ENCODE peak calls at places on chromosomes 13 and 19, in six cellular contexts. J, S, V, W, N and F are unnamed samples.

GRCh38 chr13:27172495-27172842 is 858 bp upstream of the USP12 start:
- DNase-seq in N (no peak), V (peak; percentile 18), W (peak; percentile 23), S (peak; percentile 87), J (peak; percentile 40), F (no peak)

GRCh38 chr13:44921931-44922758 is 67.1 kb downstream of the NUFIP1 start:
- DNase-seq in J (no peak), W (no peak), S (no peak), V (peak; percentile 92), N (peak; percentile 29), F (peak; percentile 55)

GRCh38 chr19:51110666-51110971 is 2.4 kb upstream of the CTU1 start:
- DNase-seq in J (no peak), V (no peak), S (no peak), W (no peak), N (no peak), F (no peak)

GRCh38 chr19:45045671-45046353 is 7.0 kb downstream of the CLASRP start:
- DNase-seq in N (no peak), S (no peak), J (no peak), W (no peak), V (no peak), F (no peak)

GRCh38 chr19:14112051-14112808 is 5.3 kb downstream of the PRKACA start:
- DNase-seq in S (no peak), N (no peak), W (no peak), J (no peak), V (no peak), F (no peak)

GRCh38 chr13:98269386-98269785 is 92.3 kb upstream of the RNF113B start:
- DNase-seq in S (no peak), W (no peak), V (no peak), J (no peak), N (no peak), F (no peak)

GRCh38 chr13:105918842-105919741 is 616.4 kb downstream of the EFNB2 start:
- DNase-seq in J (peak; percentile 1), W (peak; percentile 71), S (peak; percentile 74), N (peak; percentile 88), V (peak; percentile 73), F (peak; percentile 42)

GRCh38 chr13:67221630-67222226 is 8.4 kb downstream of the PCDH9 start:
- DNase-seq in N (no peak), V (no peak), J (peak; percentile 13), W (no peak), S (no peak), F (no peak)

GRCh38 chr13:104385409-104385808 is 1319.2 kb upstream of the SLC10A2 start:
- DNase-seq in S (no peak), J (no peak), V (no peak), W (no peak), N (no peak), F (no peak)

GRCh38 chr19:7257148-7258041 is 36.8 kb downstream of the INSR start:
- DNase-seq in W (no peak), V (peak; percentile 5), S (no peak), N (peak; percentile 72), J (peak; percentile 28), F (peak; percentile 66)

GRCh38 chr13:98475521-98475920 is 101.4 kb downstream of the STK24 start:
- DNase-seq in V (no peak), N (no peak), S (peak; percentile 81), W (peak; percentile 56), J (peak; percentile 26), F (peak; percentile 26)

GRCh38 chr13:93794197-93794885 is 567.7 kb downstream of the GPC6 start:
- DNase-seq in N (no peak), J (no peak), W (no peak), V (no peak), S (no peak), F (no peak)

GRCh38 chr19:6577410-6578125 is 13.4 kb downstream of the CD70 start:
- DNase-seq in W (no peak), S (peak; percentile 86), N (no peak), J (peak; percentile 57), V (peak; percentile 66), F (peak; percentile 12)

GRCh38 chr13:113771709-113772331 is 12.8 kb downstream of the TMEM255B start:
- DNase-seq in V (no peak), S (no peak), J (no peak), N (no peak), W (no peak), F (peak; percentile 92)

GRCh38 chr19:38213911-38214625 is 10.0 kb downstream of the DPF1 start:
- DNase-seq in V (peak; percentile 81), W (no peak), J (no peak), S (peak; percentile 64), N (no peak), F (no peak)

GRCh38 chr19:13834308-13834790 is 39.1 kb downstream of the ZSWIM4 start:
- DNase-seq in J (no peak), W (no peak), N (no peak), V (peak; percentile 87), S (no peak), F (no peak)

GRCh38 chr13:28548468-28548867 is 53.5 kb upstream of the FLT1 start:
- DNase-seq in V (no peak), J (no peak), S (no peak), W (no peak), N (no peak), F (no peak)

GRCh38 chr19:29858621-29859020 is 46.8 kb downstream of the CCNE1 start:
- DNase-seq in N (no peak), J (no peak), W (no peak), S (no peak), V (no peak), F (no peak)

GRCh38 chr19:29855087-29855486 is 43.3 kb downstream of the CCNE1 start:
- DNase-seq in W (no peak), J (no peak), S (no peak), N (no peak), V (no peak), F (no peak)

GRCh38 chr19:29860492-29860891 is 48.7 kb downstream of the CCNE1 start:
- DNase-seq in J (peak; percentile 46), S (no peak), V (peak; percentile 66), W (no peak), N (peak; percentile 49), F (no peak)

GRCh38 chr19:29855771-29856510 is 44.1 kb downstream of the CCNE1 start:
- DNase-seq in V (no peak), S (no peak), J (no peak), W (no peak), N (no peak), F (no peak)

DNA sequence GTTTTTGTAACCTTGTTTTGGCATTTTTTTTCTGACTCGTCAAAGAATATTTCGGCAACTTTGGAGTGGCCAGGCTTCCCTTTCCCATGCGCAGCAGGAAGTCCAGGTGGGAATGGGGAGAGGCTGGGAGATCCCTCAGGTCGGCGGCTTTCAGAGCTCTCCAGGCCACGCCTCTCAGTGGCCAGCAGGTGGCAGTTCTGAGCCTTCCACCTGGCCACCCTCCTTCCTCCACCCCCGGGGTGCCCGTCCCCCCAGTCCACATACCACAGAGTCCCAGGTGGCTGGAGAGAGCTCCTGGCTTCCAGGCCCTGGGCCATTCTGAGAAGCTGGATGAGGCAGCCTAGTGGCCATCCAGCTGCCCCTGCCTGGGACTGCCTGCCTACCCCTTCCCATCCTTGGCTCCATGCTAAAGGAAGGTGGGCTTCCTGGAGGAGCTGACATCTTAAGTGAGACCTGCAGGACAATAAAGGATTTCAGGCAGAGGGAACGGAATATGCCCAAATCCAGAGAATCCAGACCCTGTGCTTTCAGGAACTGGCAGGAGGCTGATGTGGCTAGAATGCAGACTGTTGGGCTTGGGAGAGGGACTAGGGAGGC is 46.3 kb downstream of the CCNE1 start:
- DNase-seq in S (peak; percentile 18), J (peak; percentile 66), N (no peak), V (peak; percentile 63), W (peak; percentile 77), F (no peak)
- TF ChIP-seq MAX in S (no peak), J (no peak), N (no peak), V (peak; percentile 20), W (no peak), F (no peak)

GRCh38 chr19:34481861-34482379 is 362 bp downstream of the WTIP start:
- DNase-seq in S (no peak), N (no peak), V (peak; percentile 73), W (peak; percentile 77), J (no peak), F (peak; percentile 24)
- H3K4me3 ChIP-seq in S (no peak overlapping the region), N (no peak overlapping the region), V (peak overlapping the region; percentile 83), W (peak overlapping the region; percentile 57), J (no peak overlapping the region), F (peak overlapping the region; percentile 53)

GRCh38 chr19:55402509-55402908 is 5.1 kb downstream of the UBE2S start:
- DNase-seq in W (no peak), N (no peak), V (no peak), S (no peak), J (no peak), F (no peak)
- TF ChIP-seq MAX in W (no peak), N (no peak), V (no peak), S (no peak), J (no peak), F (no peak)

GRCh38 chr13:23777571-23777870 is 111.7 kb downstream of the MIPEP start:
- DNase-seq in S (no peak), V (no peak), J (no peak), N (no peak), W (no peak), F (no peak)

GRCh38 chr13:23778007-23778687 is 111.1 kb downstream of the MIPEP start:
- DNase-seq in V (no peak), W (no peak), J (no peak), N (no peak), S (no peak), F (no peak)

GRCh38 chr13:23776698-23777570 is 112.3 kb downstream of the MIPEP start:
- DNase-seq in V (no peak), W (no peak), S (no peak), J (no peak), N (no peak), F (no peak)

GRCh38 chr13:23778879-23779278 is 110.3 kb downstream of the MIPEP start:
- DNase-seq in J (no peak), W (no peak), V (no peak), N (no peak), S (no peak), F (no peak)
- H3K4me3 ChIP-seq in J (no peak overlapping the region), W (no peak overlapping the region), V (no peak overlapping the region), N (no peak overlapping the region), S (no peak overlapping the region), F (no peak overlapping the region)

DNA sequence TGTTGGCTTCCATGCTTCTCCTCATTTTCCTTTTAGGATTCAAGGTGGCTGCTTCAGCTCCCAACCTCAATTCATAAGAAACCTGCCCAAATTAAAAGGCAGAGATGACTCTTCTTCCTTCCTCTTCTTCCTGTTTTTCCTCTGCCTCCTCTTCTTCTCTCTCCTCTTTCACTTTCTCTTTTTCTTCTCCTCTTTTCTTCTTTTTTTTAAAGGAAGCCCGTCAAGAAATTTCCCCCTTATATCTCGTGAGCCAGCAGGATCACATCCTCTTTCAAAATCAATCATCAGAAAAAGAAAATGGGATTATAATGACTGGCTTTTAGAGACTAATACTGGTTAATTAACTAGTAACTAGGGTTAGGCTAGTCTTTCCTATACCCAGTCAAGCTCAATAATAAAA is 220.3 kb downstream of the NBEA start:
- DNase-seq in N (no peak), W (no peak), V (no peak), J (no peak), S (no peak), F (no peak)
- TF ChIP-seq MAX in N (no peak), W (no peak), V (no peak), J (no peak), S (no peak), F (no peak)

DNA sequence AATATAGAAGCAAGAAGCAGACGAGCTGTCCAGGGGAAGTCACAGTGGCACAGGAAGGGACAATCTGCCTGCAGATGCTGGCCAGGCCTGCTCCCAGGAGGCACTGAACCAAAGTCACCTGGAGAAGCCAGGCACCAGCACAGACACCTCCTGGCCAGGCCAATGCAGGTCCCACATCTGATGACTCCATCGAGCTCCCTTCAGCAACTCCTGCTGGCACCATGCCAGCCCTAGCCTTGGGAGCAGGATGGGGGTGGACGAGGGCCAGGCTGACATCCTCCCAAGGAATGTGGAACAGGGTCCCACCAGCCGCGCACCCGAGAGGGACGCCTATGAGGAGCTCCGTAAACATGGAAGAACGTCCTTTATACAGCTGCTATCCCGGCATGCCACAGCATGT is 22.4 kb upstream of the ISYNA1 start:
- DNase-seq in V (no peak), N (no peak), S (no peak), J (no peak), W (no peak), F (no peak)
- H3K4me3 ChIP-seq in V (no peak overlapping the region), N (no peak overlapping the region), S (no peak overlapping the region), J (no peak overlapping the region), W (no peak overlapping the region), F (no peak overlapping the region)